ENCODE peak calls at places on chromosomes 1 and 21, in four cellular contexts. One of them, this sample, is unnamed.

GRCh38 chr1:28775121-28775942 is 36.6 kb upstream of the OPRD1 start:
- DNase-seq in EL: no peak
- DNase-seq in NCI-H1105: peak; percentile 67
- DNase-seq in islet precursor cell: peak; percentile 84
- DNase-seq in this sample: peak; percentile 92

GRCh38 chr1:112058815-112059450 is 69.5 kb upstream of the KCND3 start:
- DNase-seq in EL: no peak
- DNase-seq in NCI-H1105: no peak
- DNase-seq in islet precursor cell: peak; percentile 62
- DNase-seq in this sample: no peak

GRCh38 chr1:38586993-38587646 is 272.5 kb downstream of the RRAGC start:
- DNase-seq in EL: peak; percentile 32
- DNase-seq in NCI-H1105: no peak
- DNase-seq in islet precursor cell: peak; percentile 79
- DNase-seq in this sample: no peak

GRCh38 chr1:2927393-2927792 is 93.9 kb upstream of the ACTRT2 start:
- DNase-seq in EL: no peak
- DNase-seq in NCI-H1105: no peak
- DNase-seq in islet precursor cell: no peak
- DNase-seq in this sample: no peak

GRCh38 chr1:33363470-33363861 is 42.6 kb upstream of the A3GALT2 start:
- DNase-seq in EL: no peak
- DNase-seq in NCI-H1105: no peak
- DNase-seq in islet precursor cell: no peak
- DNase-seq in this sample: peak; percentile 69

GRCh38 chr1:21238141-21238800 is 52.0 kb downstream of the ECE1 start:
- DNase-seq in EL: peak; percentile 99
- DNase-seq in NCI-H1105: no peak
- DNase-seq in islet precursor cell: peak; percentile 92
- DNase-seq in this sample: no peak

GRCh38 chr1:206691604-206692003 is 6.9 kb downstream of the MAPKAPK2 start:
- DNase-seq in EL: no peak
- DNase-seq in NCI-H1105: no peak
- DNase-seq in islet precursor cell: no peak
- DNase-seq in this sample: no peak

GRCh38 chr1:112358798-112359408 is 37.1 kb upstream of the CTTNBP2NL start:
- DNase-seq in EL: peak; percentile 62
- DNase-seq in NCI-H1105: peak; percentile 24
- DNase-seq in islet precursor cell: peak; percentile 84
- DNase-seq in this sample: no peak

GRCh38 chr1:181587870-181588438 is 104.6 kb downstream of the CACNA1E start:
- DNase-seq in EL: no peak
- DNase-seq in NCI-H1105: no peak
- DNase-seq in islet precursor cell: peak; percentile 58
- DNase-seq in this sample: no peak

GRCh38 chr21:18759751-18760161 is 356.2 kb upstream of the TMPRSS15 start:
- DNase-seq in EL: no peak
- DNase-seq in NCI-H1105: peak; percentile 12
- DNase-seq in islet precursor cell: no peak
- DNase-seq in this sample: no peak

GRCh38 chr1:28392027-28392652 is 22.6 kb downstream of the PHACTR4 start:
- DNase-seq in EL: peak; percentile 90
- DNase-seq in NCI-H1105: no peak
- DNase-seq in islet precursor cell: no peak
- DNase-seq in this sample: no peak

GRCh38 chr1:197200468-197200899 is 54.0 kb upstream of the ASPM start:
- DNase-seq in EL: peak; percentile 31
- DNase-seq in NCI-H1105: no peak
- DNase-seq in islet precursor cell: no peak
- DNase-seq in this sample: peak; percentile 52

GRCh38 chr1:114589122-114589521 is 7.7 kb upstream of the BCAS2 start:
- DNase-seq in EL: no peak
- DNase-seq in NCI-H1105: no peak
- DNase-seq in islet precursor cell: no peak
- DNase-seq in this sample: no peak

GRCh38 chr1:197180252-197180878 is 33.9 kb upstream of the ASPM start:
- DNase-seq in EL: peak; percentile 67
- DNase-seq in NCI-H1105: no peak
- DNase-seq in islet precursor cell: no peak
- DNase-seq in this sample: no peak

GRCh38 chr21:34086887-34087306 is 13.5 kb downstream of the MRPS6 start:
- DNase-seq in EL: no peak
- DNase-seq in NCI-H1105: no peak
- DNase-seq in islet precursor cell: no peak
- DNase-seq in this sample: no peak

GRCh38 chr1:156241311-156241811 is 623 bp upstream of the BGLAP start:
- DNase-seq in EL: peak; percentile 74
- DNase-seq in NCI-H1105: no peak
- DNase-seq in islet precursor cell: peak; percentile 60
- DNase-seq in this sample: no peak

GRCh38 chr1:245599413-245600174 is 444.8 kb downstream of the KIF26B start:
- DNase-seq in EL: peak; percentile 92
- DNase-seq in NCI-H1105: no peak
- DNase-seq in islet precursor cell: peak; percentile 85
- DNase-seq in this sample: no peak

GRCh38 chr1:107546571-107546970 is 405.7 kb downstream of the NTNG1 start:
- DNase-seq in EL: no peak
- DNase-seq in NCI-H1105: no peak
- DNase-seq in islet precursor cell: no peak
- DNase-seq in this sample: no peak

GRCh38 chr1:67802565-67802964 is 30.7 kb downstream of the GNG12 start:
- DNase-seq in EL: no peak
- DNase-seq in NCI-H1105: no peak
- DNase-seq in islet precursor cell: no peak
- DNase-seq in this sample: no peak

GRCh38 chr1:219938706-219939105 is 10.3 kb upstream of the SLC30A10 start:
- DNase-seq in EL: peak; percentile 49
- DNase-seq in NCI-H1105: no peak
- DNase-seq in islet precursor cell: no peak
- DNase-seq in this sample: no peak

GRCh38 chr1:21651214-21652042 is 17.7 kb downstream of the RAP1GAP start:
- DNase-seq in EL: peak; percentile 44
- DNase-seq in NCI-H1105: peak; percentile 52
- DNase-seq in islet precursor cell: peak; percentile 80
- DNase-seq in this sample: no peak

GRCh38 chr1:169307176-169307575 is 60.4 kb downstream of the NME7 start:
- DNase-seq in EL: no peak
- DNase-seq in NCI-H1105: peak; percentile 4
- DNase-seq in islet precursor cell: no peak
- DNase-seq in this sample: peak; percentile 3

GRCh38 chr1:180233191-180234011 is 3.3 kb downstream of the LHX4 start:
- DNase-seq in EL: no peak
- DNase-seq in NCI-H1105: no peak
- DNase-seq in islet precursor cell: peak; percentile 48
- DNase-seq in this sample: no peak

GRCh38 chr1:186680031-186681012 is at the start of gene PTGS2:
- DNase-seq in EL: peak; percentile 93
- DNase-seq in NCI-H1105: peak; percentile 86
- DNase-seq in islet precursor cell: peak; percentile 97
- DNase-seq in this sample: no peak

GRCh38 chr21:14116080-14116481 is 94.7 kb downstream of the LIPI start:
- DNase-seq in EL: no peak
- DNase-seq in NCI-H1105: no peak
- DNase-seq in islet precursor cell: no peak
- DNase-seq in this sample: no peak

This sample was measured in DMS79.